ENCODE peak calls at places on chromosomes 3 and 15, in four cellular contexts. D is heart left ventricle; H is activated CD8-positive, alpha-beta memory T cell treated with anti-CD3 and anti-CD28 coated beads, Interleukin-2, amount 50 U/mL, for 48 hours; T is NCI-H2081. W is an unnamed sample.

GRCh38 chr3:154953538-154953937 is 126.6 kb upstream of the MME start:
- DNase-seq in H (no peak), T (no peak), D (no peak), W (no peak)

GRCh38 chr15:74620636-74621545 is 5.3 kb downstream of the CLK3 start:
- DNase-seq in D (peak; percentile 80), T (peak; percentile 58), H (peak; percentile 81), W (peak; percentile 93)

GRCh38 chr15:58330468-58330793 is 101.4 kb upstream of the LIPC start:
- DNase-seq in T (no peak), D (no peak), H (no peak), W (no peak)

GRCh38 chr3:81490541-81491288 is 270.7 kb downstream of the GBE1 start:
- DNase-seq in D (peak; percentile 74), H (peak; percentile 90), T (peak; percentile 74), W (peak; percentile 13)

GRCh38 chr15:50879016-50879415 is 29.5 kb upstream of the AP4E1 start:
- DNase-seq in T (no peak), H (no peak), D (no peak), W (no peak)

GRCh38 chr3:14725015-14725431 is 50.1 kb downstream of the C3orf20 start:
- DNase-seq in H (no peak), D (peak; percentile 47), T (no peak), W (no peak)

GRCh38 chr3:14793126-14793857 is 25.5 kb upstream of the FGD5 start:
- DNase-seq in D (peak; percentile 45), H (no peak), T (no peak), W (no peak)

GRCh38 chr15:70014860-70015490 is 82.7 kb downstream of the TLE3 start:
- DNase-seq in H (no peak), T (no peak), D (no peak), W (no peak)

GRCh38 chr15:73873889-73874511 is 636 bp downstream of the TBC1D21 start:
- DNase-seq in D (no peak), T (peak; percentile 47), H (peak; percentile 48), W (no peak)

GRCh38 chr3:89032331-89033063 is 74.9 kb upstream of the EPHA3 start:
- DNase-seq in D (no peak), T (no peak), H (no peak), W (no peak)

GRCh38 chr3:120198305-120198878 is 86.6 kb downstream of the GPR156 start:
- DNase-seq in D (no peak), H (no peak), T (no peak), W (no peak)

GRCh38 chr3:193305356-193305755 is 64.3 kb downstream of the PLAAT1 start:
- DNase-seq in D (no peak), T (no peak), H (no peak), W (no peak)

GRCh38 chr3:184275961-184276910 is at the start of gene ECE2:
- DNase-seq in D (no peak), T (no peak), H (no peak), W (no peak)

GRCh38 chr15:97235285-97235985 is 725.1 kb upstream of the ARRDC4 start:
- DNase-seq in T (peak; percentile 76), H (peak; percentile 58), D (no peak), W (peak; percentile 19)

GRCh38 chr15:48592221-48592731 is 53.2 kb downstream of the FBN1 start:
- DNase-seq in D (no peak), T (no peak), H (no peak), W (no peak)

GRCh38 chr3:177335728-177336127 is 138.4 kb upstream of the TBL1XR1 start:
- DNase-seq in D (no peak), T (no peak), H (no peak), W (no peak)

GRCh38 chr3:48688032-48688736 is 2.5 kb upstream of the NCKIPSD start:
- DNase-seq in D (no peak), H (no peak), T (no peak), W (no peak)

GRCh38 chr3:192408721-192409151 is 318.6 kb downstream of the FGF12 start:
- DNase-seq in D (no peak), T (no peak), H (no peak), W (no peak)

GRCh38 chr15:94346272-94346671 is 114.9 kb downstream of the MCTP2 start:
- DNase-seq in T (no peak), D (no peak), H (no peak), W (no peak)

GRCh38 chr15:47553933-47554332 is 163.4 kb upstream of the SEMA6D start:
- DNase-seq in T (no peak), D (no peak), H (no peak), W (no peak)

GRCh38 chr3:128275316-128276150 is 122.3 kb downstream of the EEFSEC start:
- DNase-seq in H (peak; percentile 37), T (no peak), D (no peak), W (no peak)

GRCh38 chr3:187069857-187070516 is 69.3 kb downstream of the RPL39L start:
- DNase-seq in T (no peak), H (no peak), D (no peak), W (no peak)

GRCh38 chr3:169907476-169907875 is 3.9 kb upstream of the SAMD7 start:
- DNase-seq in T (no peak), H (no peak), D (no peak), W (no peak)

GRCh38 chr15:101426761-101427333 is 62.7 kb downstream of the PCSK6 start:
- DNase-seq in T (no peak), D (no peak), H (no peak), W (no peak)